ENCODE peak calls at places on chromosomes 7 and 10, in six cellular contexts. One of them, this sample, is unnamed.

GRCh38 chr7:25835191-25835590 is 316.8 kb upstream of the NFE2L3 start:
- DNase-seq in psoas muscle: no peak
- DNase-seq in left ventricle myocardium inferior: no peak
- DNase-seq in AG04449: peak; percentile 70
- DNase-seq in sigmoid colon: no peak
- DNase-seq in thyroid gland: no peak
- DNase-seq in this sample: no peak

GRCh38 chr10:70321897-70322890 is 38.4 kb upstream of the NPFFR1 start:
- DNase-seq in AG04449: no peak
- DNase-seq in sigmoid colon: no peak
- DNase-seq in psoas muscle: no peak
- DNase-seq in left ventricle myocardium inferior: no peak
- DNase-seq in thyroid gland: no peak
- DNase-seq in this sample: no peak

GRCh38 chr10:22550732-22551131 is 163.6 kb downstream of the PIP4K2A start:
- DNase-seq in left ventricle myocardium inferior: peak; percentile 44
- DNase-seq in sigmoid colon: no peak
- DNase-seq in psoas muscle: peak; percentile 71
- DNase-seq in AG04449: no peak
- DNase-seq in thyroid gland: peak; percentile 45
- DNase-seq in this sample: peak; percentile 61

GRCh38 chr10:132504501-132505272 is 32.9 kb upstream of the INPP5A start:
- DNase-seq in AG04449: no peak
- DNase-seq in thyroid gland: no peak
- DNase-seq in psoas muscle: peak; percentile 48
- DNase-seq in sigmoid colon: no peak
- DNase-seq in left ventricle myocardium inferior: no peak
- DNase-seq in this sample: no peak

GRCh38 chr10:5945561-5946418 is 31.6 kb downstream of the IL15RA start:
- DNase-seq in psoas muscle: peak; percentile 76
- DNase-seq in thyroid gland: peak; percentile 35
- DNase-seq in left ventricle myocardium inferior: peak; percentile 77
- DNase-seq in AG04449: peak; percentile 96
- DNase-seq in sigmoid colon: peak; percentile 85
- DNase-seq in this sample: no peak

GRCh38 chr7:84107259-84107658 is 87.3 kb downstream of the SEMA3A start:
- DNase-seq in AG04449: no peak
- DNase-seq in left ventricle myocardium inferior: no peak
- DNase-seq in psoas muscle: no peak
- DNase-seq in thyroid gland: no peak
- DNase-seq in sigmoid colon: no peak
- DNase-seq in this sample: no peak

GRCh38 chr10:122988501-122988900 is 8.3 kb downstream of the PSTK start:
- DNase-seq in sigmoid colon: no peak
- DNase-seq in AG04449: no peak
- DNase-seq in psoas muscle: no peak
- DNase-seq in thyroid gland: no peak
- DNase-seq in left ventricle myocardium inferior: no peak
- DNase-seq in this sample: no peak

GRCh38 chr7:142477079-142477651 is 219.3 kb upstream of the PRSS58 start:
- DNase-seq in thyroid gland: no peak
- DNase-seq in sigmoid colon: no peak
- DNase-seq in left ventricle myocardium inferior: no peak
- DNase-seq in psoas muscle: no peak
- DNase-seq in AG04449: no peak
- DNase-seq in this sample: no peak

GRCh38 chr7:131007439-131008330 is 273.7 kb upstream of the KLF14 start:
- DNase-seq in thyroid gland: peak; percentile 61
- DNase-seq in sigmoid colon: peak; percentile 78
- DNase-seq in AG04449: no peak
- DNase-seq in psoas muscle: peak; percentile 64
- DNase-seq in left ventricle myocardium inferior: peak; percentile 40
- DNase-seq in this sample: peak; percentile 48

GRCh38 chr10:96691761-96692160 is 28.6 kb downstream of the PIK3AP1 start:
- DNase-seq in AG04449: no peak
- DNase-seq in thyroid gland: no peak
- DNase-seq in psoas muscle: no peak
- DNase-seq in left ventricle myocardium inferior: no peak
- DNase-seq in sigmoid colon: no peak
- DNase-seq in this sample: no peak

GRCh38 chr10:79242620-79243152 is 104.6 kb upstream of the PPIF start:
- DNase-seq in thyroid gland: peak; percentile 76
- DNase-seq in psoas muscle: peak; percentile 80
- DNase-seq in left ventricle myocardium inferior: peak; percentile 74
- DNase-seq in AG04449: no peak
- DNase-seq in sigmoid colon: peak; percentile 92
- DNase-seq in this sample: no peak

GRCh38 chr10:122052702-122053101 is 63.7 kb downstream of the TACC2 start:
- DNase-seq in AG04449: no peak
- DNase-seq in thyroid gland: no peak
- DNase-seq in left ventricle myocardium inferior: no peak
- DNase-seq in sigmoid colon: peak; percentile 20
- DNase-seq in psoas muscle: no peak
- DNase-seq in this sample: no peak

GRCh38 chr7:80883188-80884025 is 35.4 kb downstream of the SEMA3C start:
- DNase-seq in left ventricle myocardium inferior: no peak
- DNase-seq in psoas muscle: no peak
- DNase-seq in sigmoid colon: no peak
- DNase-seq in thyroid gland: no peak
- DNase-seq in AG04449: peak; percentile 98
- DNase-seq in this sample: no peak

GRCh38 chr10:32210306-32211045 is 136.5 kb downstream of the EPC1 start:
- DNase-seq in left ventricle myocardium inferior: no peak
- DNase-seq in psoas muscle: no peak
- DNase-seq in AG04449: no peak
- DNase-seq in sigmoid colon: no peak
- DNase-seq in thyroid gland: no peak
- DNase-seq in this sample: no peak

GRCh38 chr10:18140149-18140956 is at the start of gene CACNB2:
- DNase-seq in AG04449: no peak
- DNase-seq in left ventricle myocardium inferior: peak; percentile 70
- DNase-seq in thyroid gland: peak; percentile 54
- DNase-seq in sigmoid colon: peak; percentile 93
- DNase-seq in psoas muscle: peak; percentile 76
- DNase-seq in this sample: no peak

GRCh38 chr7:128122577-128123290 is 91.5 kb upstream of the LRRC4 start:
- DNase-seq in left ventricle myocardium inferior: no peak
- DNase-seq in thyroid gland: no peak
- DNase-seq in sigmoid colon: no peak
- DNase-seq in psoas muscle: no peak
- DNase-seq in AG04449: no peak
- DNase-seq in this sample: no peak

GRCh38 chr10:114060456-114060855 is 16.8 kb downstream of the ADRB1 start:
- DNase-seq in AG04449: no peak
- DNase-seq in sigmoid colon: no peak
- DNase-seq in left ventricle myocardium inferior: no peak
- DNase-seq in psoas muscle: no peak
- DNase-seq in thyroid gland: no peak
- DNase-seq in this sample: no peak

GRCh38 chr10:61452229-61452651 is 941 bp downstream of the TMEM26 start:
- DNase-seq in thyroid gland: peak; percentile 19
- DNase-seq in AG04449: no peak
- DNase-seq in sigmoid colon: no peak
- DNase-seq in psoas muscle: peak; percentile 35
- DNase-seq in left ventricle myocardium inferior: no peak
- DNase-seq in this sample: no peak
- TF ChIP-seq CTCF in thyroid gland: no peak
- TF ChIP-seq CTCF in AG04449: no peak
- TF ChIP-seq CTCF in sigmoid colon: no peak
- TF ChIP-seq CTCF in psoas muscle: no peak
- TF ChIP-seq CTCF in left ventricle myocardium inferior: no peak
- TF ChIP-seq CTCF in this sample: no peak

DNA sequence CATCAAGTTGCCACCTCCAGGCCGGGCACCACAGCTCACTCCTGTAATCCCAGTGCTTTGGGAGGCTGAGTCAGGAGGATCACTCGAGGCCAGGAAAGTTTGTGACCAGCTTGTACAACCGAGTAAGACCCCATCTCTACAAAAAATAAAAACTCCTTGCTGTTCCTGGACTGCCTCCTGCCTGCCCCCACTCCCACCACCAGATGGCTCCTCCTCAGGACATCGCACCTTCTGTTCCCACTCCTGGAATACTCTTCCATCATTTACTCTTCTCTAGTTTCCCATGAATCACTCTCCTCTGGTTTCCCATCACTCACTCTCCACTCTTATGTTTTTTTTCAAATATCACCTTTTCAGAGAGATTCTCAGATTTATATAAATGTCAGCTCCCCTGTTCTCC is 540.7 kb downstream of the CALN1 start:
- DNase-seq in thyroid gland: no peak
- DNase-seq in psoas muscle: no peak
- DNase-seq in AG04449: no peak
- DNase-seq in left ventricle myocardium inferior: no peak
- DNase-seq in sigmoid colon: no peak
- DNase-seq in this sample: no peak
- TF ChIP-seq CTCF in thyroid gland: no peak
- TF ChIP-seq CTCF in psoas muscle: no peak
- TF ChIP-seq CTCF in AG04449: no peak
- TF ChIP-seq CTCF in left ventricle myocardium inferior: peak; percentile 39
- TF ChIP-seq CTCF in sigmoid colon: no peak
- TF ChIP-seq CTCF in this sample: no peak

DNA sequence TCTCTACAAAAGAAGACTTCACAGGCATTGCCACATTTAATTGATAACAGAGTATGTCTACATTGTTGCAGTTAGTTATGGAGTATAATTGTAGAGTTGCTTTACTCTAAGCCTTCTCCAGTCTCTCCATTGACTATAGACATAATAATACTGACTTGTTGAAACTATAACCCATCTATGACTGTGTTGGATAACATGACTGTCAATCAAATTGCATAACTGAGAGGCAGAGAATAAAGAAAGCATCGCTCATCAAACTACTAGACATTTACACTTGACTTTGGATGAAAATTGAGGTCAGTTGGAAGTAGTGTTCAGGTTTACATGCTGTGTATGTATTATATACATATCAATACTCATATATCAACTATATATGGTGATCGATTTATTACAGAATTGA is 3.4 kb upstream of the ATXN7L1 start:
- DNase-seq in thyroid gland: no peak
- DNase-seq in sigmoid colon: no peak
- DNase-seq in AG04449: no peak
- DNase-seq in psoas muscle: no peak
- DNase-seq in left ventricle myocardium inferior: no peak
- DNase-seq in this sample: no peak
- TF ChIP-seq CTCF in thyroid gland: no peak
- TF ChIP-seq CTCF in sigmoid colon: no peak
- TF ChIP-seq CTCF in AG04449: no peak
- TF ChIP-seq CTCF in psoas muscle: no peak
- TF ChIP-seq CTCF in left ventricle myocardium inferior: no peak
- TF ChIP-seq CTCF in this sample: no peak

GRCh38 chr10:565146-565545 is 124.3 kb downstream of the DIP2C start:
- DNase-seq in AG04449: no peak
- DNase-seq in sigmoid colon: no peak
- DNase-seq in left ventricle myocardium inferior: no peak
- DNase-seq in psoas muscle: no peak
- DNase-seq in thyroid gland: no peak
- DNase-seq in this sample: no peak
- TF ChIP-seq CTCF in AG04449: no peak
- TF ChIP-seq CTCF in sigmoid colon: no peak
- TF ChIP-seq CTCF in left ventricle myocardium inferior: no peak
- TF ChIP-seq CTCF in psoas muscle: no peak
- TF ChIP-seq CTCF in thyroid gland: no peak
- TF ChIP-seq CTCF in this sample: no peak

GRCh38 chr10:124875596-124875995 is 66.3 kb upstream of the ZRANB1 start:
- DNase-seq in sigmoid colon: no peak
- DNase-seq in left ventricle myocardium inferior: no peak
- DNase-seq in psoas muscle: no peak
- DNase-seq in AG04449: no peak
- DNase-seq in thyroid gland: no peak
- DNase-seq in this sample: no peak
- TF ChIP-seq CTCF in sigmoid colon: no peak
- TF ChIP-seq CTCF in left ventricle myocardium inferior: no peak
- TF ChIP-seq CTCF in psoas muscle: no peak
- TF ChIP-seq CTCF in AG04449: peak; percentile 19
- TF ChIP-seq CTCF in thyroid gland: no peak
- TF ChIP-seq CTCF in this sample: no peak

This sample was measured in CD4-positive, alpha-beta T cell.